ENCODE peak calls at places on chromosomes 11 and 22, in six cellular contexts. L is H9, G is DND-41, K is stomach, B is dorsolateral prefrontal cortex, A is lung. W is an unnamed sample.

GRCh38 chr22:33565580-33565995 is 354.7 kb downstream of the LARGE1 start:
- DNase-seq in L (no peak), G (no peak), K (no peak), B (no peak), A (no peak), W (no peak)

GRCh38 chr22:43400449-43400848 is 11.4 kb upstream of the MPPED1 start:
- DNase-seq in L (no peak), G (no peak), K (no peak), B (no peak), A (no peak), W (no peak)

GRCh38 chr22:36541831-36542391 is 12.9 kb upstream of the EIF3D start:
- DNase-seq in L (no peak), G (no peak), K (peak; percentile 35), B (no peak), A (no peak), W (no peak)

GRCh38 chr11:81655351-81655750 is 1078.3 kb downstream of the FAM181B start:
- DNase-seq in L (no peak), G (no peak), K (no peak), B (no peak), A (no peak), W (no peak)

GRCh38 chr11:71341596-71341995 is 89.2 kb upstream of the SHANK2 start:
- DNase-seq in L (no peak), G (no peak), K (no peak), B (no peak), A (no peak), W (no peak)

GRCh38 chr11:90243534-90243933 is 20.7 kb upstream of the CHORDC1 start:
- DNase-seq in L (no peak), G (no peak), K (no peak), B (no peak), A (no peak), W (no peak)

GRCh38 chr22:44312766-44313165 is at the start of gene SHISAL1:
- DNase-seq in L (no peak), G (no peak), K (no peak), B (no peak), A (no peak), W (no peak)

GRCh38 chr22:47207846-47208554 is 445.6 kb downstream of the TBC1D22A start:
- DNase-seq in L (no peak), G (no peak), K (peak; percentile 20), B (no peak), A (peak; percentile 26), W (no peak)

GRCh38 chr11:35367491-35367890 is 51.9 kb downstream of the SLC1A2 start:
- DNase-seq in L (no peak), G (no peak), K (no peak), B (no peak), A (no peak), W (no peak)

GRCh38 chr11:57213282-57214086 is 23.6 kb downstream of the APLNR start:
- DNase-seq in L (peak; percentile 72), G (peak; percentile 27), K (no peak), B (no peak), A (no peak), W (no peak)

GRCh38 chr11:92955900-92956299 is 13.6 kb upstream of the MTNR1B start:
- DNase-seq in L (no peak), G (no peak), K (no peak), B (no peak), A (no peak), W (no peak)

GRCh38 chr11:76861490-76861953 is 804 bp downstream of the ACER3 start:
- DNase-seq in L (no peak), G (no peak), K (no peak), B (no peak), A (no peak), W (no peak)

GRCh38 chr11:60332923-60333322 is 5.9 kb downstream of the MS4A6E start:
- DNase-seq in L (no peak), G (no peak), K (no peak), B (no peak), A (no peak), W (no peak)

GRCh38 chr11:112408551-112408950 is 147.9 kb upstream of the PLET1 start:
- DNase-seq in L (peak; percentile 55), G (no peak), K (no peak), B (no peak), A (no peak), W (no peak)

GRCh38 chr22:21741059-21741458 is 5.5 kb upstream of the YPEL1 start:
- DNase-seq in L (no peak), G (no peak), K (no peak), B (no peak), A (no peak), W (no peak)

GRCh38 chr11:8296872-8297271 is 33.2 kb upstream of the LMO1 start:
- DNase-seq in L (no peak), G (no peak), K (no peak), B (no peak), A (no peak), W (no peak)

GRCh38 chr11:106159846-106160245 is 82.4 kb downstream of the AASDHPPT start:
- DNase-seq in L (no peak), G (no peak), K (no peak), B (no peak), A (no peak), W (no peak)

GRCh38 chr22:44616882-44617655 is 84.9 kb upstream of the PRR5 start:
- DNase-seq in L (no peak), G (no peak), K (no peak), B (no peak), A (no peak), W (no peak)

GRCh38 chr11:69745201-69745600 is 29.9 kb downstream of the FGF4 start:
- DNase-seq in L (no peak), G (no peak), K (no peak), B (no peak), A (no peak), W (no peak)

GRCh38 chr11:100865443-100865842 is 178.4 kb downstream of the ARHGAP42 start:
- DNase-seq in L (no peak), G (no peak), K (no peak), B (no peak), A (no peak), W (no peak)

GRCh38 chr11:17478064-17478463 is 1.4 kb upstream of the ABCC8 start:
- DNase-seq in L (no peak), G (no peak), K (no peak), B (no peak), A (no peak), W (no peak)

GRCh38 chr11:19447150-19447566 is 206.4 kb upstream of the E2F8 start:
- DNase-seq in L (no peak), G (peak; percentile 5), K (no peak), B (no peak), A (no peak), W (no peak)

GRCh38 chr11:132874638-132875037 is 657.7 kb downstream of the OPCML start:
- DNase-seq in L (no peak), G (no peak), K (no peak), B (no peak), A (no peak), W (no peak)

GRCh38 chr11:92224394-92225205 is at the start of gene FAT3:
- DNase-seq in L (peak; percentile 67), G (no peak), K (no peak), B (peak; percentile 7), A (no peak), W (no peak)

GRCh38 chr11:123302751-123303195 is 107.7 kb upstream of the CLMP start:
- DNase-seq in L (no peak), G (no peak), K (no peak), B (no peak), A (no peak), W (no peak)

GRCh38 chr22:44459041-44459440 is 39.0 kb downstream of the RTL6 start:
- DNase-seq in L (no peak), G (peak; percentile 43), K (peak; percentile 17), B (no peak), A (no peak), W (no peak)

GRCh38 chr11:47260366-47260765 is 2.6 kb downstream of the NR1H3 start:
- DNase-seq in L (no peak), G (no peak), K (no peak), B (no peak), A (no peak), W (no peak)

GRCh38 chr22:38461057-38461413 is 6.0 kb upstream of the KCNJ4 start:
- DNase-seq in L (no peak), G (no peak), K (no peak), B (no peak), A (no peak), W (no peak)

GRCh38 chr11:6862961-6863360 is at the start of gene OR10A2:
- DNase-seq in L (peak; percentile 31), G (no peak), K (no peak), B (peak; percentile 53), A (no peak), W (no peak)

GRCh38 chr11:82701847-82702520 is 31.7 kb downstream of the FAM181B start:
- DNase-seq in L (peak; percentile 65), G (peak; percentile 32), K (no peak), B (no peak), A (no peak), W (no peak)

DNA sequence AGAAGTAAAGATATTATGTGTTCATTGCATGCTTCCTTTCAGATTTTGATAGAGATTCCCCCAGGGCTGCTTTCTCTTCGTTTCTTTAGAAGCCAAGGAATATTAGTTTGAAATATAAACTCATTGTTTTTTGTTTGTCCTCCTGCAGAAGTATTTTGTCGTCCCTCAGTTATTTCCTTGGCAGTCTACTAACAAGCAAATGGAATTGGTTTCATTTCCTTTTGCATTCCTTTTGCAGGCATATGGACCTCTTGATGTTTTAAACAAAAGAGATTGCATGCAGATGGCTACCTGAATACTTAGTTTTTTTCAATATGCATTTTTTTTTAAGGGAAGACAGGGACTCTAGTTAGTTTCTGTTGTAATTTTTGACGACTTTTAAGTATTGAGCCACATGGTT is 62.2 kb downstream of the BCL2L13 start:
- DNase-seq in L (no peak), G (no peak), K (no peak), B (no peak), A (no peak), W (no peak)
- TF ChIP-seq CTCF in L (no peak), G (no peak), K (no peak), B (no peak), A (no peak), W (no peak)

GRCh38 chr11:62496676-62497075 is 49.9 kb downstream of the AHNAK start:
- DNase-seq in L (no peak), G (no peak), K (no peak), B (no peak), A (no peak), W (no peak)
- H3K27ac ChIP-seq in L (no peak overlapping the region), G (no peak overlapping the region), K (no peak overlapping the region), B (no peak overlapping the region), A (no peak overlapping the region), W (no peak overlapping the region)

DNA sequence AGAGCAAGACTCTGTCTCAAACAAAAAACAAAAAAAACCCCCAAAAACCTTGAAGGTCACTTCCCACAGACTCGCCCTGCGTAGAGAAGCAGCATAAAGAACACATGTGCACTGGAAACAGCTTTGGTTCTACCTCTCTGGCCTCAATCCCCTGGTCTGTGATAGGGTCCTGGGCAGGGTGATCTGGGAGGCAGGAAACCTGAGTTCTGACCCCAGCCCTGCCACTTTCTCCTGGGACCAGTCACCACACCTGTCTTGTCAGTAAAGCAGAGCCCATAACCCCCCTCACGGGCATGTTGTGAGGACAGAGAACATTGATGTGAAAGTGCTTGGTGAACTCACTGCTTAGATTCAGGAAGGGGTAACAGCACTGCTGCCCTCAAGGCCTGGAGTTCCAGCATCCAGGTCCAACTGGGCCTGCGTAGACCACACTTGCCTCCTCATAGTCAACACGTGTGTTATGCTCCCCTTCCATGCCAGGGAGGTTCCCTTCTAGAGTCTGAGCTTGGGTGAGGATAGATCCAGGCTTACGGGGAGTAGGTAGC is 11.4 kb downstream of the UCP2 start:
- DNase-seq in L (no peak), G (no peak), K (no peak), B (no peak), A (no peak), W (no peak)
- TF ChIP-seq CTCF in L (no peak), G (no peak), K (no peak), B (no peak), A (no peak), W (no peak)

GRCh38 chr11:122202161-122202950 is 86.3 kb upstream of the BLID start:
- DNase-seq in L (peak; percentile 37), G (no peak), K (no peak), B (no peak), A (no peak), W (no peak)
- H3K27ac ChIP-seq in L (no peak overlapping the region), G (no peak overlapping the region), K (peak overlapping the region; percentile 14), B (peak overlapping the region; percentile 89), A (peak overlapping the region; percentile 28), W (no peak overlapping the region)

W was measured in CD4-positive, alpha-beta T cell.